ENCODE peak calls at places on chromosome X, in seven cellular contexts. R, B, Y, A, O, G and T are unnamed samples.

GRCh38 chrX:44651347-44651746 is 108.7 kb upstream of the FUNDC1 start:
- DNase-seq in Y (no peak), A (no peak), B (no peak), O (no peak), G (peak; percentile 72), R (no peak), T (no peak)

GRCh38 chrX:131783555-131784338 is 239.4 kb upstream of the STK26 start:
- DNase-seq in G (peak; percentile 67), B (no peak), Y (no peak), R (no peak), A (peak; percentile 88), O (no peak), T (no peak)

GRCh38 chrX:153539171-153539978 is 21.9 kb downstream of the ATP2B3 start:
- DNase-seq in R (peak; percentile 24), A (peak; percentile 68), B (peak; percentile 30), G (peak; percentile 90), Y (peak; percentile 24), O (peak; percentile 35), T (peak; percentile 77)

GRCh38 chrX:18873189-18873791 is 110.6 kb downstream of the PHKA2 start:
- DNase-seq in A (no peak), G (no peak), R (no peak), B (no peak), O (no peak), Y (no peak), T (no peak)

GRCh38 chrX:57134702-57135101 is 2.5 kb downstream of the SPIN2A start:
- DNase-seq in A (no peak), B (no peak), Y (no peak), R (no peak), O (no peak), G (no peak), T (no peak)

GRCh38 chrX:135974279-135974856 is 580 bp upstream of the MMGT1 start:
- DNase-seq in R (peak; percentile 25), A (peak; percentile 72), B (peak; percentile 35), G (peak; percentile 46), Y (peak; percentile 85), O (peak; percentile 64), T (no peak)

GRCh38 chrX:119885554-119886428 is 9.9 kb upstream of the AKAP14 start:
- DNase-seq in B (peak; percentile 53), G (peak; percentile 16), Y (no peak), A (peak; percentile 29), R (peak; percentile 3), O (no peak), T (no peak)

GRCh38 chrX:12751887-12752286 is 39.3 kb upstream of the PRPS2 start:
- DNase-seq in R (no peak), B (no peak), Y (no peak), O (no peak), A (no peak), G (no peak), T (no peak)

GRCh38 chrX:4831574-4831973 is 1118.1 kb upstream of the PRKX start:
- DNase-seq in A (no peak), R (no peak), B (no peak), Y (no peak), G (no peak), O (no peak), T (no peak)

GRCh38 chrX:39050427-39050826 is 249.2 kb downstream of the MID1IP1 start:
- DNase-seq in B (no peak), A (no peak), G (no peak), O (no peak), Y (no peak), R (no peak), T (no peak)

GRCh38 chrX:2487366-2487765 is 13.4 kb downstream of the DHRSX start:
- DNase-seq in B (no peak), O (no peak), Y (no peak), G (no peak), A (no peak), R (no peak), T (no peak)

GRCh38 chrX:22159071-22159470 is 113.6 kb upstream of the CBLL2 start:
- DNase-seq in O (no peak), G (no peak), Y (no peak), R (no peak), A (no peak), B (no peak), T (no peak)

GRCh38 chrX:153474718-153475117 is 4.3 kb upstream of the HAUS7 start:
- DNase-seq in O (peak; percentile 35), R (peak; percentile 1), Y (peak; percentile 10), A (peak; percentile 38), G (peak; percentile 62), B (no peak), T (no peak)

GRCh38 chrX:70613295-70613694 is 168.7 kb downstream of the DLG3 start:
- DNase-seq in B (no peak), A (no peak), R (no peak), Y (no peak), G (peak; percentile 28), O (no peak), T (no peak)

GRCh38 chrX:13688772-13689518 is at the start of gene RAB9A:
- DNase-seq in G (peak; percentile 83), O (peak; percentile 71), Y (peak; percentile 80), R (peak; percentile 34), B (peak; percentile 34), A (peak; percentile 92), T (peak; percentile 48)

GRCh38 chrX:29726811-29727210 is 488.6 kb upstream of the MAGEB2 start:
- DNase-seq in R (no peak), G (no peak), B (no peak), O (no peak), Y (no peak), A (no peak), T (no peak)

GRCh38 chrX:21840199-21840557 is 761 bp downstream of the MBTPS2 start:
- DNase-seq in R (no peak), Y (no peak), B (no peak), O (no peak), A (no peak), G (peak; percentile 14), T (no peak)

GRCh38 chrX:11533211-11533651 is 132.5 kb downstream of the ARHGAP6 start:
- DNase-seq in B (peak; percentile 27), O (no peak), G (no peak), A (no peak), Y (peak; percentile 43), R (peak; percentile 78), T (peak; percentile 5)

GRCh38 chrX:132489256-132490085 is 633 bp upstream of the MBNL3 start:
- DNase-seq in G (peak; percentile 49), O (peak; percentile 20), B (no peak), A (peak; percentile 77), R (peak; percentile 49), Y (peak; percentile 36), T (peak; percentile 9)

GRCh38 chrX:81202413-81202794 is 502 bp downstream of the SH3BGRL start:
- DNase-seq in R (no peak), A (no peak), Y (peak; percentile 1), O (no peak), G (no peak), B (no peak), T (no peak)

GRCh38 chrX:76127341-76127740 is 45.5 kb upstream of the PBDC1 start:
- DNase-seq in G (peak; percentile 75), A (no peak), Y (no peak), B (no peak), R (peak; percentile 0), O (no peak), T (no peak)

GRCh38 chrX:154719132-154719675 is 31.7 kb downstream of the GAB3 start:
- DNase-seq in G (no peak), R (peak; percentile 85), O (no peak), A (no peak), B (no peak), Y (no peak), T (no peak)

GRCh38 chrX:7996414-7996813 is 69.2 kb upstream of the PNPLA4 start:
- DNase-seq in R (peak; percentile 0), G (peak; percentile 31), A (peak; percentile 39), Y (peak; percentile 2), B (no peak), O (no peak), T (no peak)